ENCODE peak calls at places on chromosomes 2 and 18, in nine cellular contexts. One of them, this sample, is unnamed.

GRCh38 chr2:42216712-42217111 is 47.6 kb downstream of the EML4 start:
- DNase-seq in GM12891: no peak
- DNase-seq in type B pancreatic cell: no peak
- DNase-seq in stimulated activated CD8-positive, alpha-beta memory T cell treated with anti-CD3 and anti-CD28 coated beads, Interleukin-15, amount 100 ng/mL, for 24 hours: no peak
- DNase-seq in NCI-H2171: no peak
- DNase-seq in iris pigment epithelial cell: peak
- DNase-seq in heart right ventricle: no peak
- DNase-seq in central memory CD4-positive, alpha-beta T cell: no peak
- DNase-seq in heart left ventricle: no peak
- DNase-seq in this sample: no peak

GRCh38 chr2:317501-318424 is 29.9 kb upstream of the ALKAL2 start:
- DNase-seq in GM12891: no peak
- DNase-seq in type B pancreatic cell: no peak
- DNase-seq in stimulated activated CD8-positive, alpha-beta memory T cell treated with anti-CD3 and anti-CD28 coated beads, Interleukin-15, amount 100 ng/mL, for 24 hours: no peak
- DNase-seq in NCI-H2171: no peak
- DNase-seq in iris pigment epithelial cell: peak
- DNase-seq in heart right ventricle: no peak
- DNase-seq in central memory CD4-positive, alpha-beta T cell: peak
- DNase-seq in heart left ventricle: no peak
- DNase-seq in this sample: no peak

GRCh38 chr2:74128206-74128605 is 19.5 kb downstream of the BOLA3 start:
- DNase-seq in GM12891: no peak
- DNase-seq in type B pancreatic cell: no peak
- DNase-seq in stimulated activated CD8-positive, alpha-beta memory T cell treated with anti-CD3 and anti-CD28 coated beads, Interleukin-15, amount 100 ng/mL, for 24 hours: no peak
- DNase-seq in NCI-H2171: no peak
- DNase-seq in iris pigment epithelial cell: no peak
- DNase-seq in heart right ventricle: no peak
- DNase-seq in central memory CD4-positive, alpha-beta T cell: no peak
- DNase-seq in heart left ventricle: no peak
- DNase-seq in this sample: no peak

GRCh38 chr18:697771-698170 is 14.7 kb downstream of the ENOSF1 start:
- DNase-seq in GM12891: no peak
- DNase-seq in type B pancreatic cell: peak
- DNase-seq in stimulated activated CD8-positive, alpha-beta memory T cell treated with anti-CD3 and anti-CD28 coated beads, Interleukin-15, amount 100 ng/mL, for 24 hours: no peak
- DNase-seq in NCI-H2171: peak
- DNase-seq in iris pigment epithelial cell: no peak
- DNase-seq in heart right ventricle: no peak
- DNase-seq in central memory CD4-positive, alpha-beta T cell: no peak
- DNase-seq in heart left ventricle: no peak
- DNase-seq in this sample: no peak

GRCh38 chr2:182522930-182523541 is 96.2 kb upstream of the PDE1A start:
- DNase-seq in GM12891: no peak
- DNase-seq in type B pancreatic cell: no peak
- DNase-seq in stimulated activated CD8-positive, alpha-beta memory T cell treated with anti-CD3 and anti-CD28 coated beads, Interleukin-15, amount 100 ng/mL, for 24 hours: no peak
- DNase-seq in NCI-H2171: peak
- DNase-seq in iris pigment epithelial cell: no peak
- DNase-seq in heart right ventricle: no peak
- DNase-seq in central memory CD4-positive, alpha-beta T cell: no peak
- DNase-seq in heart left ventricle: no peak
- DNase-seq in this sample: no peak

GRCh38 chr18:36130039-36130831 is 536 bp downstream of the ELP2 start:
- DNase-seq in GM12891: no peak
- DNase-seq in type B pancreatic cell: no peak
- DNase-seq in stimulated activated CD8-positive, alpha-beta memory T cell treated with anti-CD3 and anti-CD28 coated beads, Interleukin-15, amount 100 ng/mL, for 24 hours: no peak
- DNase-seq in NCI-H2171: no peak
- DNase-seq in iris pigment epithelial cell: peak
- DNase-seq in heart right ventricle: no peak
- DNase-seq in central memory CD4-positive, alpha-beta T cell: no peak
- DNase-seq in heart left ventricle: no peak
- DNase-seq in this sample: no peak

GRCh38 chr2:14751581-14751980 is 119.1 kb downstream of the LRATD1 start:
- DNase-seq in GM12891: no peak
- DNase-seq in type B pancreatic cell: no peak
- DNase-seq in stimulated activated CD8-positive, alpha-beta memory T cell treated with anti-CD3 and anti-CD28 coated beads, Interleukin-15, amount 100 ng/mL, for 24 hours: no peak
- DNase-seq in NCI-H2171: no peak
- DNase-seq in iris pigment epithelial cell: no peak
- DNase-seq in heart right ventricle: no peak
- DNase-seq in central memory CD4-positive, alpha-beta T cell: no peak
- DNase-seq in heart left ventricle: no peak
- DNase-seq in this sample: no peak

GRCh38 chr2:54040250-54040649 is 69.5 kb upstream of the PSME4 start:
- DNase-seq in GM12891: no peak
- DNase-seq in type B pancreatic cell: no peak
- DNase-seq in stimulated activated CD8-positive, alpha-beta memory T cell treated with anti-CD3 and anti-CD28 coated beads, Interleukin-15, amount 100 ng/mL, for 24 hours: no peak
- DNase-seq in NCI-H2171: no peak
- DNase-seq in iris pigment epithelial cell: no peak
- DNase-seq in heart right ventricle: no peak
- DNase-seq in central memory CD4-positive, alpha-beta T cell: no peak
- DNase-seq in heart left ventricle: no peak
- DNase-seq in this sample: no peak

GRCh38 chr2:62489162-62489561 is 16.8 kb downstream of the TMEM17 start:
- DNase-seq in GM12891: no peak
- DNase-seq in type B pancreatic cell: no peak
- DNase-seq in stimulated activated CD8-positive, alpha-beta memory T cell treated with anti-CD3 and anti-CD28 coated beads, Interleukin-15, amount 100 ng/mL, for 24 hours: no peak
- DNase-seq in NCI-H2171: no peak
- DNase-seq in iris pigment epithelial cell: peak
- DNase-seq in heart right ventricle: no peak
- DNase-seq in central memory CD4-positive, alpha-beta T cell: no peak
- DNase-seq in heart left ventricle: no peak
- DNase-seq in this sample: no peak

GRCh38 chr2:94759211-94759610 is 112.0 kb upstream of the TEKT4 start:
- DNase-seq in GM12891: no peak
- DNase-seq in type B pancreatic cell: no peak
- DNase-seq in stimulated activated CD8-positive, alpha-beta memory T cell treated with anti-CD3 and anti-CD28 coated beads, Interleukin-15, amount 100 ng/mL, for 24 hours: no peak
- DNase-seq in NCI-H2171: no peak
- DNase-seq in iris pigment epithelial cell: no peak
- DNase-seq in heart right ventricle: no peak
- DNase-seq in central memory CD4-positive, alpha-beta T cell: no peak
- DNase-seq in heart left ventricle: no peak
- DNase-seq in this sample: no peak

GRCh38 chr2:100327742-100328141 is 5.4 kb upstream of the LONRF2 start:
- DNase-seq in GM12891: no peak
- DNase-seq in type B pancreatic cell: no peak
- DNase-seq in stimulated activated CD8-positive, alpha-beta memory T cell treated with anti-CD3 and anti-CD28 coated beads, Interleukin-15, amount 100 ng/mL, for 24 hours: no peak
- DNase-seq in NCI-H2171: no peak
- DNase-seq in iris pigment epithelial cell: no peak
- DNase-seq in heart right ventricle: no peak
- DNase-seq in central memory CD4-positive, alpha-beta T cell: no peak
- DNase-seq in heart left ventricle: no peak
- DNase-seq in this sample: no peak

GRCh38 chr2:3334392-3334791 is 43.2 kb downstream of the EIPR1 start:
- DNase-seq in GM12891: no peak
- DNase-seq in type B pancreatic cell: no peak
- DNase-seq in stimulated activated CD8-positive, alpha-beta memory T cell treated with anti-CD3 and anti-CD28 coated beads, Interleukin-15, amount 100 ng/mL, for 24 hours: no peak
- DNase-seq in NCI-H2171: no peak
- DNase-seq in iris pigment epithelial cell: no peak
- DNase-seq in heart right ventricle: no peak
- DNase-seq in central memory CD4-positive, alpha-beta T cell: no peak
- DNase-seq in heart left ventricle: no peak
- DNase-seq in this sample: no peak

GRCh38 chr2:221109552-221109951 is 462.6 kb downstream of the EPHA4 start:
- DNase-seq in GM12891: no peak
- DNase-seq in type B pancreatic cell: no peak
- DNase-seq in stimulated activated CD8-positive, alpha-beta memory T cell treated with anti-CD3 and anti-CD28 coated beads, Interleukin-15, amount 100 ng/mL, for 24 hours: no peak
- DNase-seq in NCI-H2171: no peak
- DNase-seq in iris pigment epithelial cell: no peak
- DNase-seq in heart right ventricle: no peak
- DNase-seq in central memory CD4-positive, alpha-beta T cell: no peak
- DNase-seq in heart left ventricle: no peak
- DNase-seq in this sample: no peak

GRCh38 chr2:63654959-63655358 is 66.2 kb downstream of the MDH1 start:
- DNase-seq in GM12891: peak
- DNase-seq in type B pancreatic cell: no peak
- DNase-seq in stimulated activated CD8-positive, alpha-beta memory T cell treated with anti-CD3 and anti-CD28 coated beads, Interleukin-15, amount 100 ng/mL, for 24 hours: no peak
- DNase-seq in NCI-H2171: no peak
- DNase-seq in iris pigment epithelial cell: peak
- DNase-seq in heart right ventricle: no peak
- DNase-seq in central memory CD4-positive, alpha-beta T cell: no peak
- DNase-seq in heart left ventricle: no peak
- DNase-seq in this sample: no peak

GRCh38 chr2:58289029-58289428 is 47.9 kb upstream of the FANCL start:
- DNase-seq in GM12891: no peak
- DNase-seq in type B pancreatic cell: no peak
- DNase-seq in stimulated activated CD8-positive, alpha-beta memory T cell treated with anti-CD3 and anti-CD28 coated beads, Interleukin-15, amount 100 ng/mL, for 24 hours: no peak
- DNase-seq in NCI-H2171: no peak
- DNase-seq in iris pigment epithelial cell: peak
- DNase-seq in heart right ventricle: no peak
- DNase-seq in central memory CD4-positive, alpha-beta T cell: no peak
- DNase-seq in heart left ventricle: no peak
- DNase-seq in this sample: no peak